ENCODE peak calls at places on chromosome 9, in eight cellular contexts. M is cardiac muscle cell; G is CD4-positive, alpha-beta memory T cell; X is thyroid gland; V is CD8-positive, alpha-beta T cell; P is Karpas-422; N is body of pancreas; I is pancreas. D is an unnamed sample.

GRCh38 chr9:129868571-129869486 is 33.6 kb downstream of the USP20 start:
- DNase-seq in M (no peak), G (peak; percentile 97), X (no peak), V (peak; percentile 86), P (no peak), N (no peak), I (no peak), D (no peak)

GRCh38 chr9:31355965-31356364 is 1028.5 kb upstream of the ACO1 start:
- DNase-seq in M (no peak), G (no peak), X (no peak), V (no peak), P (no peak), N (no peak), I (no peak), D (no peak)

GRCh38 chr9:6564370-6564769 is 81.2 kb downstream of the GLDC start:
- DNase-seq in M (no peak), G (no peak), X (no peak), V (no peak), P (no peak), N (no peak), I (no peak), D (no peak)

GRCh38 chr9:132729235-132729890 is 59.1 kb downstream of the GTF3C4 start:
- DNase-seq in M (no peak), G (no peak), X (no peak), V (no peak), P (no peak), N (no peak), I (no peak), D (no peak)

GRCh38 chr9:129669141-129669718 is 3.8 kb downstream of the PRRX2 start:
- DNase-seq in M (no peak), G (no peak), X (no peak), V (no peak), P (no peak), N (no peak), I (no peak), D (no peak)

GRCh38 chr9:33748633-33749304 is 46.6 kb upstream of the PRSS3 start:
- DNase-seq in M (no peak), G (peak; percentile 39), X (no peak), V (peak; percentile 47), P (no peak), N (no peak), I (no peak), D (no peak)

GRCh38 chr9:2967779-2968178 is 123.9 kb upstream of the PUM3 start:
- DNase-seq in M (no peak), G (no peak), X (no peak), V (no peak), P (no peak), N (no peak), I (no peak), D (no peak)

GRCh38 chr9:13557724-13558123 is 278.2 kb upstream of the MPDZ start:
- DNase-seq in M (no peak), G (no peak), X (no peak), V (no peak), P (no peak), N (no peak), I (no peak), D (no peak)

GRCh38 chr9:703392-703791 is 138.1 kb upstream of the DMRT1 start:
- DNase-seq in M (no peak), G (no peak), X (no peak), V (no peak), P (no peak), N (no peak), I (no peak), D (no peak)

GRCh38 chr9:104872959-104873850 is 54.8 kb downstream of the ABCA1 start:
- DNase-seq in M (peak; percentile 13), G (no peak), X (peak; percentile 41), V (no peak), P (no peak), N (no peak), I (no peak), D (no peak)

GRCh38 chr9:125241000-125241862 is at the start of gene HSPA5:
- DNase-seq in M (peak; percentile 99), G (peak; percentile 99), X (peak; percentile 100), V (peak; percentile 99), P (peak; percentile 99), N (peak; percentile 100), I (peak; percentile 100), D (peak; percentile 99)

GRCh38 chr9:125240649-125240999 is 519 bp downstream of the HSPA5 start:
- DNase-seq in M (peak; percentile 49), G (no peak), X (peak; percentile 47), V (peak; percentile 6), P (peak; percentile 61), N (peak; percentile 63), I (no peak), D (peak; percentile 62)

GRCh38 chr9:125243792-125244260 is 2.7 kb upstream of the HSPA5 start:
- DNase-seq in M (no peak), G (no peak), X (no peak), V (no peak), P (no peak), N (no peak), I (no peak), D (no peak)

GRCh38 chr9:125239631-125240597 is 1.2 kb downstream of the HSPA5 start:
- DNase-seq in M (no peak), G (no peak), X (no peak), V (no peak), P (peak; percentile 56), N (no peak), I (no peak), D (no peak)

DNA sequence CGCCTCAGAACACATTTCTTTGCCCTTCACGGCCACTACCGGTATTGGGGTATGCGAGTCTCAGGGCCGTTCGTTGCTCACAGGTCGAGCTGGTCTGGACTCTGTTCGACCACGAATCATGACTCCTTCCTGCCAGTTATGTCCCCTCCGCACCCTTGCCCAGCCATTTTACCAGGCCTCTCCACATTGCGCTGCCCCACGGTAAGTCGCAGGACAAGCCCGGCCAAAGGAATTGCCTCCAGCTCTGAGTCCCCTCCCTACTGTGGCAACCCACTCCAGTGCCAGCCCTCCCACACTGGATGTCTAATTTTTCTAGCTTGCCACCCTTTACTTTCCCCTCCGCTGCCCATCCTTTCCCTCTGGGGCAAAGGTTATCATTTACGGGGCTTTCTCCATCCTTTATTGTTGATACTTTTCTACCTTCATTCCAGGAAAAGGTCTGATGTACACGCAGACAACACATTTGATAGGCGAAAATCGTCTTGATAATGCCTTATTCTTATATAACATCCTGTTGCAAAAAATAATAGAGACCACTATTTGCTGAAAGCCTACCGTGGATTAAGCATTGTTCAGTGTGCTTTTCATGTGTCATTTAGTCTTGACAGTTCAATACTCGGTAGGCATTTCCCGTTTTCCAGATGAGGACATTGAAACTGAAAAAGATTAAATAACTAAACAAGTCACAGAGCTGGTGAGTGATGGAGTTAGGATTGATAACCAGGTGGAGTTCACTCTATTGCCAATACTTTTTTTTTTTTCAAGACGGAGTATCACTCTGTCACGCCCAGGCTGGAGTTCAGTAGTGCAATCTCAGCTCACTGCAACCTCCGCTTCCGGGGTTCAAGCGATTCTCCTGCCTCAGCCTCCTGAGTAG is 958 bp upstream of the HSPA5 start:
- DNase-seq in M (no peak), G (no peak), X (peak; percentile 41), V (no peak), P (peak; percentile 66), N (peak; percentile 49), I (no peak), D (no peak)
- H3K4me1 ChIP-seq in M (peaks cover 24% of the 10 kb centered on the region), G (peaks cover 42% of the 10 kb centered on the region), X (peaks cover 31% of the 10 kb centered on the region), V (peaks cover 38% of the 10 kb centered on the region), P (peaks cover 29% of the 10 kb centered on the region), N (peaks cover 30% of the 10 kb centered on the region), I (no peaks in the 10 kb centered on the region), D (peaks cover 32% of the 10 kb centered on the region)

GRCh38 chr9:27385606-27386005 is 88.7 kb upstream of the EQTN start:
- DNase-seq in M (peak; percentile 52), G (no peak), X (peak; percentile 81), V (no peak), P (no peak), N (peak; percentile 66), I (peak; percentile 65), D (no peak)
- H3K4me1 ChIP-seq in M (peaks cover 21% of the 10 kb centered on the region), G (no peaks in the 10 kb centered on the region), X (peaks cover 68% of the 10 kb centered on the region), V (no peaks in the 10 kb centered on the region), P (peaks cover 45% of the 10 kb centered on the region), N (peaks cover 76% of the 10 kb centered on the region), I (peaks cover 47% of the 10 kb centered on the region), D (peaks cover 52% of the 10 kb centered on the region)

DNA sequence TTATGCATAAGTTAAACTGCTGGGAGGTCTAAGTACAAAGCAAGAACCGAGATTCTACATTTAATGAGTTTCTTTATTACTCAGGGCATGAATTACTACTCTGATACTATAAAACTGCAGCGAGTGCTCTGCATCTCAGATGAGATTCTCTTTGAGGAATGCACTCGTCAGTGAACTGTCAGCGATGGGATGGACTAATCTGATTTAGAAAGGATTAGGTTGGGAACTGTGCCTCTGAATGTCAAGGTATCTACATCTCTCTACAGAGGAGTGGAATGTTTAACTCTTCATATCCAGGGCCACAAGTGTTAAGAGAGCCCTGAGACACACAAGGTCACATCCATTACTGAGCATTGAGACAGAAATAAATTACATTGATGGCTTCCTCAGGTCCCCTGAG is 270.2 kb upstream of the TLE4 start:
- DNase-seq in M (no peak), G (no peak), X (no peak), V (no peak), P (no peak), N (no peak), I (no peak), D (no peak)
- H3K4me1 ChIP-seq in M (peaks cover 11% of the 10 kb centered on the region), G (no peaks in the 10 kb centered on the region), X (no peaks in the 10 kb centered on the region), V (no peaks in the 10 kb centered on the region), P (no peaks in the 10 kb centered on the region), N (no peaks in the 10 kb centered on the region), I (no peaks in the 10 kb centered on the region), D (no peaks in the 10 kb centered on the region)

GRCh38 chr9:38047301-38048251 is 21.5 kb downstream of the SHB start:
- DNase-seq in M (peak; percentile 88), G (no peak), X (peak; percentile 86), V (no peak), P (no peak), N (peak; percentile 84), I (peak; percentile 78), D (no peak)

GRCh38 chr9:38043931-38044623 is 24.9 kb downstream of the SHB start:
- DNase-seq in M (no peak), G (no peak), X (peak; percentile 52), V (no peak), P (no peak), N (peak; percentile 38), I (no peak), D (no peak)

GRCh38 chr9:38048319-38048969 is 20.6 kb downstream of the SHB start:
- DNase-seq in M (no peak), G (no peak), X (no peak), V (no peak), P (no peak), N (no peak), I (no peak), D (no peak)

GRCh38 chr9:38044706-38045105 is 24.3 kb downstream of the SHB start:
- DNase-seq in M (no peak), G (no peak), X (peak; percentile 44), V (no peak), P (no peak), N (no peak), I (no peak), D (no peak)

GRCh38 chr9:38046669-38047300 is 22.2 kb downstream of the SHB start:
- DNase-seq in M (no peak), G (no peak), X (peak; percentile 43), V (no peak), P (no peak), N (peak; percentile 80), I (peak; percentile 76), D (no peak)
- H3K4me1 ChIP-seq in M (peaks cover 36% of the 10 kb centered on the region), G (no peaks in the 10 kb centered on the region), X (peaks cover 70% of the 10 kb centered on the region), V (no peaks in the 10 kb centered on the region), P (peaks cover 66% of the 10 kb centered on the region), N (peaks cover 81% of the 10 kb centered on the region), I (peaks cover 37% of the 10 kb centered on the region), D (no peaks in the 10 kb centered on the region)

GRCh38 chr9:106874657-106875056 is 11.7 kb downstream of the ZNF462 start:
- DNase-seq in M (no peak), G (no peak), X (no peak), V (no peak), P (no peak), N (no peak), I (no peak), D (no peak)
- H3K4me1 ChIP-seq in M (peaks cover 19% of the 10 kb centered on the region), G (no peaks in the 10 kb centered on the region), X (peaks cover 69% of the 10 kb centered on the region), V (no peaks in the 10 kb centered on the region), P (no peaks in the 10 kb centered on the region), N (peaks cover 16% of the 10 kb centered on the region), I (no peaks in the 10 kb centered on the region), D (no peaks in the 10 kb centered on the region)